ENCODE peak calls at places on chromosome 11, in ten cellular contexts. One of them, this sample, is unnamed.

GRCh38 chr11:105447936-105448702 is 161.8 kb upstream of the GRIA4 start:
- DNase-seq in spleen: peak
- DNase-seq in T-helper 9 cell: no peak
- DNase-seq in activated T-helper 1 cell treated with Interleukin-2 at 50 U/mL for 16 hours: no peak
- DNase-seq in sigmoid colon: no peak
- DNase-seq in progenitor cell of endocrine pancreas: no peak
- DNase-seq in GM23338: no peak
- DNase-seq in NCI-H1092 treated with DMSO at 0.1 percent for 48 hours: no peak
- DNase-seq in RKO: no peak
- DNase-seq in AG04450: no peak
- DNase-seq in this sample: no peak

GRCh38 chr11:91158901-91159537 is 936.2 kb upstream of the CHORDC1 start:
- DNase-seq in spleen: no peak
- DNase-seq in T-helper 9 cell: no peak
- DNase-seq in activated T-helper 1 cell treated with Interleukin-2 at 50 U/mL for 16 hours: no peak
- DNase-seq in sigmoid colon: no peak
- DNase-seq in progenitor cell of endocrine pancreas: no peak
- DNase-seq in GM23338: no peak
- DNase-seq in NCI-H1092 treated with DMSO at 0.1 percent for 48 hours: no peak
- DNase-seq in RKO: peak
- DNase-seq in AG04450: no peak
- DNase-seq in this sample: no peak

GRCh38 chr11:45805305-45806071 is 539 bp downstream of the SLC35C1 start:
- DNase-seq in spleen: peak
- DNase-seq in T-helper 9 cell: no peak
- DNase-seq in activated T-helper 1 cell treated with Interleukin-2 at 50 U/mL for 16 hours: no peak
- DNase-seq in sigmoid colon: peak
- DNase-seq in progenitor cell of endocrine pancreas: no peak
- DNase-seq in GM23338: peak
- DNase-seq in NCI-H1092 treated with DMSO at 0.1 percent for 48 hours: no peak
- DNase-seq in RKO: peak
- DNase-seq in AG04450: no peak
- DNase-seq in this sample: no peak

GRCh38 chr11:13999704-14000103 is 37.2 kb downstream of the SPON1 start:
- DNase-seq in spleen: no peak
- DNase-seq in T-helper 9 cell: no peak
- DNase-seq in activated T-helper 1 cell treated with Interleukin-2 at 50 U/mL for 16 hours: no peak
- DNase-seq in sigmoid colon: no peak
- DNase-seq in progenitor cell of endocrine pancreas: no peak
- DNase-seq in GM23338: no peak
- DNase-seq in NCI-H1092 treated with DMSO at 0.1 percent for 48 hours: no peak
- DNase-seq in RKO: no peak
- DNase-seq in AG04450: no peak
- DNase-seq in this sample: no peak

GRCh38 chr11:117839234-117839882 is 14.8 kb upstream of the FXYD2 start:
- DNase-seq in spleen: no peak
- DNase-seq in T-helper 9 cell: no peak
- DNase-seq in activated T-helper 1 cell treated with Interleukin-2 at 50 U/mL for 16 hours: no peak
- DNase-seq in sigmoid colon: peak
- DNase-seq in progenitor cell of endocrine pancreas: no peak
- DNase-seq in GM23338: no peak
- DNase-seq in NCI-H1092 treated with DMSO at 0.1 percent for 48 hours: no peak
- DNase-seq in RKO: no peak
- DNase-seq in AG04450: no peak
- DNase-seq in this sample: peak

GRCh38 chr11:58616594-58616993 is 5.9 kb upstream of the CNTF start:
- DNase-seq in spleen: no peak
- DNase-seq in T-helper 9 cell: no peak
- DNase-seq in activated T-helper 1 cell treated with Interleukin-2 at 50 U/mL for 16 hours: no peak
- DNase-seq in sigmoid colon: peak
- DNase-seq in progenitor cell of endocrine pancreas: no peak
- DNase-seq in GM23338: no peak
- DNase-seq in NCI-H1092 treated with DMSO at 0.1 percent for 48 hours: no peak
- DNase-seq in RKO: peak
- DNase-seq in AG04450: peak
- DNase-seq in this sample: no peak

GRCh38 chr11:115693002-115693401 is 188.8 kb upstream of the CADM1 start:
- DNase-seq in spleen: no peak
- DNase-seq in T-helper 9 cell: no peak
- DNase-seq in activated T-helper 1 cell treated with Interleukin-2 at 50 U/mL for 16 hours: no peak
- DNase-seq in sigmoid colon: peak
- DNase-seq in progenitor cell of endocrine pancreas: no peak
- DNase-seq in GM23338: peak
- DNase-seq in NCI-H1092 treated with DMSO at 0.1 percent for 48 hours: no peak
- DNase-seq in RKO: no peak
- DNase-seq in AG04450: no peak
- DNase-seq in this sample: no peak

GRCh38 chr11:112172362-112172994 is 2.8 kb upstream of the BCO2 start:
- DNase-seq in spleen: no peak
- DNase-seq in T-helper 9 cell: no peak
- DNase-seq in activated T-helper 1 cell treated with Interleukin-2 at 50 U/mL for 16 hours: no peak
- DNase-seq in sigmoid colon: no peak
- DNase-seq in progenitor cell of endocrine pancreas: no peak
- DNase-seq in GM23338: no peak
- DNase-seq in NCI-H1092 treated with DMSO at 0.1 percent for 48 hours: no peak
- DNase-seq in RKO: no peak
- DNase-seq in AG04450: no peak
- DNase-seq in this sample: no peak

GRCh38 chr11:118081241-118081958 is 4.5 kb downstream of the TMPRSS4 start:
- DNase-seq in spleen: no peak
- DNase-seq in T-helper 9 cell: no peak
- DNase-seq in activated T-helper 1 cell treated with Interleukin-2 at 50 U/mL for 16 hours: no peak
- DNase-seq in sigmoid colon: no peak
- DNase-seq in progenitor cell of endocrine pancreas: no peak
- DNase-seq in GM23338: no peak
- DNase-seq in NCI-H1092 treated with DMSO at 0.1 percent for 48 hours: no peak
- DNase-seq in RKO: no peak
- DNase-seq in AG04450: no peak
- DNase-seq in this sample: no peak

GRCh38 chr11:27468209-27468608 is 4.4 kb downstream of the LGR4 start:
- DNase-seq in spleen: no peak
- DNase-seq in T-helper 9 cell: no peak
- DNase-seq in activated T-helper 1 cell treated with Interleukin-2 at 50 U/mL for 16 hours: no peak
- DNase-seq in sigmoid colon: no peak
- DNase-seq in progenitor cell of endocrine pancreas: no peak
- DNase-seq in GM23338: no peak
- DNase-seq in NCI-H1092 treated with DMSO at 0.1 percent for 48 hours: no peak
- DNase-seq in RKO: peak
- DNase-seq in AG04450: no peak
- DNase-seq in this sample: no peak

GRCh38 chr11:63518548-63518947 is 12.7 kb downstream of the LGALS12 start:
- DNase-seq in spleen: no peak
- DNase-seq in T-helper 9 cell: no peak
- DNase-seq in activated T-helper 1 cell treated with Interleukin-2 at 50 U/mL for 16 hours: no peak
- DNase-seq in sigmoid colon: no peak
- DNase-seq in progenitor cell of endocrine pancreas: no peak
- DNase-seq in GM23338: no peak
- DNase-seq in NCI-H1092 treated with DMSO at 0.1 percent for 48 hours: no peak
- DNase-seq in RKO: no peak
- DNase-seq in AG04450: no peak
- DNase-seq in this sample: no peak

GRCh38 chr11:1931791-1932480 is 12.4 kb downstream of the TNNT3 start:
- DNase-seq in spleen: peak
- DNase-seq in T-helper 9 cell: no peak
- DNase-seq in activated T-helper 1 cell treated with Interleukin-2 at 50 U/mL for 16 hours: no peak
- DNase-seq in sigmoid colon: no peak
- DNase-seq in progenitor cell of endocrine pancreas: no peak
- DNase-seq in GM23338: no peak
- DNase-seq in NCI-H1092 treated with DMSO at 0.1 percent for 48 hours: no peak
- DNase-seq in RKO: no peak
- DNase-seq in AG04450: no peak
- DNase-seq in this sample: no peak

GRCh38 chr11:73875840-73876239 is 806 bp downstream of the COA4 start:
- DNase-seq in spleen: no peak
- DNase-seq in T-helper 9 cell: no peak
- DNase-seq in activated T-helper 1 cell treated with Interleukin-2 at 50 U/mL for 16 hours: no peak
- DNase-seq in sigmoid colon: no peak
- DNase-seq in progenitor cell of endocrine pancreas: no peak
- DNase-seq in GM23338: no peak
- DNase-seq in NCI-H1092 treated with DMSO at 0.1 percent for 48 hours: peak
- DNase-seq in RKO: peak
- DNase-seq in AG04450: no peak
- DNase-seq in this sample: no peak

GRCh38 chr11:134531331-134532135 is 119.5 kb upstream of the B3GAT1 start:
- DNase-seq in spleen: peak
- DNase-seq in T-helper 9 cell: no peak
- DNase-seq in activated T-helper 1 cell treated with Interleukin-2 at 50 U/mL for 16 hours: no peak
- DNase-seq in sigmoid colon: peak
- DNase-seq in progenitor cell of endocrine pancreas: no peak
- DNase-seq in GM23338: no peak
- DNase-seq in NCI-H1092 treated with DMSO at 0.1 percent for 48 hours: no peak
- DNase-seq in RKO: no peak
- DNase-seq in AG04450: no peak
- DNase-seq in this sample: no peak

GRCh38 chr11:134158023-134158422 is 65.7 kb downstream of the NCAPD3 start:
- DNase-seq in spleen: no peak
- DNase-seq in T-helper 9 cell: no peak
- DNase-seq in activated T-helper 1 cell treated with Interleukin-2 at 50 U/mL for 16 hours: no peak
- DNase-seq in sigmoid colon: no peak
- DNase-seq in progenitor cell of endocrine pancreas: no peak
- DNase-seq in GM23338: no peak
- DNase-seq in NCI-H1092 treated with DMSO at 0.1 percent for 48 hours: no peak
- DNase-seq in RKO: no peak
- DNase-seq in AG04450: no peak
- DNase-seq in this sample: no peak

This sample was measured in activated CD4-positive, alpha-beta T cell treated with anti-CD3 and anti-CD28 coated beads for 1 hour.